ENCODE peak calls at places on chromosome 22, in four cellular contexts. G, Q, O and W are unnamed samples.

GRCh38 chr22:50481440-50482106 is at the start of gene ADM2:
- DNase-seq in G (no peak), Q (peak), O (no peak), W (no peak)

GRCh38 chr22:44625981-44626687 is 75.9 kb upstream of the PRR5 start:
- DNase-seq in G (peak), Q (peak), O (peak), W (peak)

GRCh38 chr22:31625661-31626426 is 36.2 kb downstream of the PISD start:
- DNase-seq in G (no peak), Q (no peak), O (no peak), W (no peak)

GRCh38 chr22:45483918-45484499 is 18.7 kb upstream of the FBLN1 start:
- DNase-seq in G (no peak), Q (no peak), O (no peak), W (no peak)

GRCh38 chr22:17777005-17777716 is 2.9 kb upstream of the BID start:
- DNase-seq in G (peak), Q (peak), O (peak), W (no peak)

GRCh38 chr22:20889025-20889704 is 28.0 kb upstream of the CRKL start:
- DNase-seq in G (no peak), Q (no peak), O (no peak), W (no peak)

GRCh38 chr22:39745789-39746188 is 147.8 kb downstream of the ENTHD1 start:
- DNase-seq in G (no peak), Q (peak), O (no peak), W (no peak)

GRCh38 chr22:45007946-45008852 is 1.6 kb downstream of the PHF21B start:
- DNase-seq in G (no peak), Q (no peak), O (no peak), W (peak)

GRCh38 chr22:27687984-27688545 is 113.5 kb downstream of the MN1 start:
- DNase-seq in G (peak), Q (no peak), O (no peak), W (no peak)

GRCh38 chr22:17994424-17995108 is 29.8 kb downstream of the MICAL3 start:
- DNase-seq in G (peak), Q (peak), O (peak), W (no peak)

GRCh38 chr22:17012267-17012666 is 4.2 kb upstream of the GAB4 start:
- DNase-seq in G (no peak), Q (no peak), O (no peak), W (no peak)

GRCh38 chr22:17314472-17314871 is 54.8 kb upstream of the CECR2 start:
- DNase-seq in G (no peak), Q (no peak), O (no peak), W (no peak)

GRCh38 chr22:39966522-39966921 is 6.3 kb downstream of the TMA7B start:
- DNase-seq in G (no peak), Q (no peak), O (no peak), W (peak)